ENCODE peak calls at places on chromosomes 2 and 18, in six cellular contexts. S is naive thymus-derived CD4-positive, alpha-beta T cell; E is left ventricle myocardium inferior; O is CD4-positive, alpha-beta T cell; B is stomach; D is BE2C. C is an unnamed sample. For H3K27me3, the result is how much of the 10 kb centered on the place peaks cover.

GRCh38 chr18:220708-221107 is 47.1 kb downstream of the THOC1 start:
- DNase-seq in O (no peak), E (no peak), D (no peak), S (no peak), B (no peak), C (no peak)

GRCh38 chr2:468631-469310 is 180.9 kb upstream of the ALKAL2 start:
- DNase-seq in B (no peak), D (no peak), O (no peak), E (no peak), S (no peak), C (no peak)

GRCh38 chr2:180219471-180219870 is 212.4 kb upstream of the CWC22 start:
- DNase-seq in S (no peak), B (no peak), E (no peak), D (no peak), O (no peak), C (no peak)

GRCh38 chr2:8432712-8433336 is 249.0 kb upstream of the ID2 start:
- DNase-seq in S (no peak), O (no peak), B (no peak), D (no peak), E (no peak), C (no peak)

GRCh38 chr2:7014201-7014640 is 97.0 kb downstream of the RNF144A start:
- DNase-seq in E (no peak), D (peak), S (peak), B (no peak), O (no peak), C (no peak)

GRCh38 chr2:124542932-124543640 is 518.0 kb downstream of the CNTNAP5 start:
- DNase-seq in E (peak), D (no peak), B (no peak), S (no peak), O (no peak), C (no peak)

GRCh38 chr2:864501-865106 is 86.0 kb upstream of the SNTG2 start:
- DNase-seq in O (peak), D (no peak), E (no peak), B (peak), S (no peak), C (no peak)

GRCh38 chr2:48601349-48601748 is 16.3 kb upstream of the GTF2A1L start:
- DNase-seq in D (peak), E (no peak), S (no peak), B (no peak), O (no peak), C (no peak)

GRCh38 chr2:233855345-233855744 is 1.0 kb upstream of the HJURP start:
- DNase-seq in S (no peak), B (no peak), E (no peak), O (no peak), D (no peak), C (no peak)

GRCh38 chr2:62229082-62229620 is 33.2 kb downstream of the B3GNT2 start:
- DNase-seq in B (no peak), O (no peak), D (no peak), S (no peak), E (no peak), C (no peak)

GRCh38 chr2:7572460-7572859 is 655.2 kb downstream of the RNF144A start:
- DNase-seq in D (no peak), O (no peak), E (no peak), S (peak), B (no peak), C (no peak)

GRCh38 chr18:40470753-40471152 is 1484.3 kb upstream of the PIK3C3 start:
- DNase-seq in B (no peak), D (no peak), S (no peak), E (no peak), O (no peak), C (no peak)

GRCh38 chr2:100875516-100876230 is 55.7 kb downstream of the NPAS2 start:
- DNase-seq in E (no peak), B (peak), D (no peak), S (peak), O (no peak), C (no peak)

GRCh38 chr2:102013200-102014040 is 21.7 kb downstream of the IL1R2 start:
- DNase-seq in E (no peak), D (no peak), B (no peak), O (no peak), S (no peak), C (no peak)

GRCh38 chr18:74632088-74632679 is 34.5 kb downstream of the ZNF407 start:
- DNase-seq in B (no peak), S (no peak), O (no peak), E (no peak), D (no peak), C (no peak)

GRCh38 chr18:48833701-48834394 is 116.9 kb downstream of the SMAD7 start:
- DNase-seq in D (no peak), S (peak), O (peak), E (no peak), B (peak), C (peak)

GRCh38 chr2:102461188-102461587 is 11.8 kb upstream of the SLC9A4 start:
- DNase-seq in E (no peak), D (no peak), S (no peak), B (no peak), O (no peak), C (no peak)

GRCh38 chr2:151302879-151303278 is 13.4 kb upstream of the NMI start:
- DNase-seq in D (no peak), S (no peak), O (no peak), E (no peak), B (no peak), C (no peak)

GRCh38 chr2:23617167-23617787 is 232.3 kb downstream of the KLHL29 start:
- DNase-seq in O (no peak), S (no peak), D (peak), B (no peak), E (peak), C (no peak)

GRCh38 chr2:127097471-127097765 is 9.5 kb downstream of the BIN1 start:
- DNase-seq in E (no peak), S (no peak), B (no peak), D (no peak), O (no peak), C (no peak)

GRCh38 chr2:33215299-33215698 is 261.1 kb upstream of the RASGRP3 start:
- DNase-seq in B (no peak), E (peak), D (no peak), S (no peak), O (no peak), C (no peak)

GRCh38 chr18:13313006-13313661 is 94.6 kb downstream of the LDLRAD4 start:
- DNase-seq in D (no peak), O (peak), B (peak), E (no peak), S (peak), C (no peak)

GRCh38 chr2:121575800-121576199 is 45.1 kb downstream of the RNU4ATAC start:
- DNase-seq in O (no peak), B (no peak), S (no peak), D (no peak), E (no peak), C (no peak)

GRCh38 chr2:120231974-120232635 is 8.9 kb upstream of the TMEM185B start:
- DNase-seq in E (no peak), D (no peak), S (peak), O (peak), B (peak), C (peak)

GRCh38 chr2:132415256-132416079 is 1.1 kb upstream of the GPR39 start:
- DNase-seq in O (no peak), B (no peak), S (no peak), D (no peak), E (no peak), C (no peak)

GRCh38 chr2:68403199-68403644 is 38.1 kb downstream of the PLEK start:
- DNase-seq in S (no peak), D (no peak), B (no peak), O (no peak), E (no peak), C (no peak)

GRCh38 chr2:112706170-112706664 is 14.6 kb upstream of the NT5DC4 start:
- DNase-seq in S (no peak), O (no peak), E (no peak), D (no peak), B (no peak), C (no peak)

GRCh38 chr2:19575618-19576017 is 217.2 kb upstream of the OSR1 start:
- DNase-seq in D (no peak), S (no peak), B (no peak), O (no peak), E (no peak), C (no peak)

GRCh38 chr2:240957656-240958365 is 40.6 kb upstream of the SNED1 start:
- DNase-seq in E (no peak), D (peak), S (no peak), B (peak), O (no peak), C (peak)

GRCh38 chr2:63049291-63050185 is 1.1 kb upstream of the OTX1 start:
- DNase-seq in D (no peak), B (no peak), E (no peak), S (no peak), O (no peak), C (no peak)

GRCh38 chr2:117351396-117351795 is 463.1 kb upstream of the DDX18 start:
- DNase-seq in E (no peak), D (no peak), S (no peak), O (no peak), B (no peak), C (no peak)

GRCh38 chr2:117349687-117350086 is 464.8 kb upstream of the DDX18 start:
- DNase-seq in S (no peak), O (no peak), D (no peak), E (no peak), B (no peak), C (no peak)
- H3K27me3 ChIP-seq in S (under half), O (under half), D (under half), E (under half), B (under half), C (under half)

GRCh38 chr2:239379641-239380170 is 21.1 kb downstream of the HDAC4 start:
- DNase-seq in B (no peak), O (peak), E (no peak), S (no peak), D (no peak), C (peak)
- H3K27me3 ChIP-seq in B (under half), O (under half), E (under half), S (under half), D (under half), C (under half)

DNA sequence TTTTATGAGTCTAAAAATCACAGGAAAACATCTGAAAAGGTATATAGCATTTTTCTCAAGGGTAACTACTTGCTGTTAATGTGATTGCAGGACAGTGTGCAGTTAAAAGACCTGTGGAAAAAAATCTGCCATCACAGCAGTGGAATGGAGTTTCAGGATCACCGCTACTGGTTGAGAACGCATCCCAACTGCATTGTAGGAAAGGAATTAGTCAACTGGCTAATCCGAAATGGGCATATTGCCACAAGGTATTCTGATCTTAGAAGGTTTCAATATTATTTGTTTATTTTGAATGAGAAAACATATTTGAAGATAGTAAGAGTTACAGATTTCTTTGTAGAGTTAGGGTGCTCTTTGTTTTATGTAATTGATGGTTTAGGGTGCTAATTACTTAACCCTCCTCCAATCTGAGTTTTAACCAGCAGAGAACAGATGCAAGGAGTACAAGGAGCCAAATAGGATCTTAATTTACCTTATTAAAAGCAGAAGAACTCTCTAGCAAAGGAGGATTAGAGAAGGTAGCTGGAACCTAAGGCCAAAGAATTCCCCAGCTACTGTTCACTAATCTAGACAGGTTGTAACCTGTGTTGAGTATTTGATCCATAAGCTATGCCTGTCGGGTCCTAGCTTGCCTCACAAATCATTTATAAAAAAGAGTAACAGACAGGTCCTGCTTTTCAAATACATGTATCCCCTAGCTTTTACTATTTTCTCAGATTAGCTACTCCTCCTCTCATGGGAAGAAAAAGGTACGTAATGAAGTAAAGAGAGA is 35.0 kb downstream of the PIKFYVE start:
- DNase-seq in B (no peak), O (no peak), E (no peak), D (no peak), S (no peak), C (no peak)
- H3K27me3 ChIP-seq in B (under half), O (under half), E (under half), D (under half), S (under half), C (under half)

DNA sequence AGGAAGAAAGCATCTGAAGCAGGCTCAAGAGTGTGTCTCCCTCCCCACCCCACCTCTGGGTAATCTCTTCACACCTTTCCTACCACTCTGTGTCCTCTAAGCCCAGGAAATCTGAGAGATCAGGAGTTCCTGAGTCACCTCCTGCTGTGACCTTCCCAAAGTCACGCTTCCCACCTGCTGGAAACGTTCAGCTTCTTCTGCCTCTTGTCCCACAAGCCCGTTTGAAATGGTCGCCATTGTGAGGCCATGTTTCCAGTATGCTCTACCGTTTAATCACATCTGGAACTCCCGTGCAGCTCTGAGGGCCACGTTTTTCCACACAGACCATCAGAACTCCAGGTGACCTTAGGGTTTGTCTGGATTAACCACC is 25.9 kb downstream of the GREB1 start:
- DNase-seq in S (no peak), E (no peak), O (no peak), B (no peak), D (no peak), C (no peak)
- H3K27me3 ChIP-seq in S (under half), E (under half), O (under half), B (under half), D (under half), C (under half)

GRCh38 chr2:199461455-199462166 is 3.9 kb upstream of the SATB2 start:
- DNase-seq in D (no peak), S (no peak), E (no peak), B (no peak), O (no peak), C (no peak)

GRCh38 chr2:199464614-199465352 is 7.0 kb upstream of the SATB2 start:
- DNase-seq in B (no peak), O (no peak), D (no peak), S (no peak), E (no peak), C (no peak)

GRCh38 chr2:199463708-199464613 is 6.2 kb upstream of the SATB2 start:
- DNase-seq in S (no peak), E (no peak), B (no peak), O (no peak), D (no peak), C (no peak)

GRCh38 chr2:199462167-199462976 is 4.6 kb upstream of the SATB2 start:
- DNase-seq in E (no peak), S (no peak), D (no peak), B (no peak), O (no peak), C (no peak)

GRCh38 chr2:199463000-199463692 is 5.4 kb upstream of the SATB2 start:
- DNase-seq in S (no peak), O (no peak), D (peak), B (peak), E (peak), C (no peak)
- H3K27me3 ChIP-seq in S (half or more), O (half or more), D (half or more), B (half or more), E (half or more), C (half or more)

GRCh38 chr2:86791574-86791973 is 861 bp upstream of the CD8A start:
- DNase-seq in B (no peak), S (no peak), D (no peak), E (no peak), O (no peak), C (no peak)
- H3K27me3 ChIP-seq in B (half or more), S (under half), D (under half), E (half or more), O (half or more), C (under half)

DNA sequence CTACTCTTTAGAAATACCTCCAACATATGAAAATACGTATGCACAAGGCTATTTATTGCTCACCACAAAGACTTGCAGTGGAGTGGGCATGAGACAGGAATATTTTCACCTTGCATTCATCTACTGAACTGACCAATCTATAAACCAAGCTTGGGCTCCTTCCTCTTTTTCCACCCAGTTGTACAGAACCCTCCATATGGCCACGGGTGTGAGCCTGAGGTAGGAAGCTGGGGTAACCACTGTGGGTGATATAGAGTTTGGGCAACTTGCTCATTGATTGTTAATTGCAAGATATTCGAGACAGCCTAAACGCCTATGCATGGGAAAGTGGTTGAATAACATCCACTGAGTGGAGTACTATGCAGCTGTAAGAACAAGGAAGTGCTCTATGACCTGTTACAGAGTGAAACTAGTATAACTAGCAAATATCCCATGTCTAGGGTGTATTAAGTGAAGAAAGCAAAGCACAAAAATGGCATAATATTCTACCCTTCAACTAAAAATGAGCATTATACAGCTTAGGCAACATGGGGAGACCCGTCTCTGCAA is 7.3 kb upstream of the VAPA start:
- DNase-seq in O (no peak), E (no peak), S (no peak), B (no peak), D (no peak), C (no peak)
- H3K27me3 ChIP-seq in O (under half), E (under half), S (under half), B (under half), D (under half), C (under half)

DNA sequence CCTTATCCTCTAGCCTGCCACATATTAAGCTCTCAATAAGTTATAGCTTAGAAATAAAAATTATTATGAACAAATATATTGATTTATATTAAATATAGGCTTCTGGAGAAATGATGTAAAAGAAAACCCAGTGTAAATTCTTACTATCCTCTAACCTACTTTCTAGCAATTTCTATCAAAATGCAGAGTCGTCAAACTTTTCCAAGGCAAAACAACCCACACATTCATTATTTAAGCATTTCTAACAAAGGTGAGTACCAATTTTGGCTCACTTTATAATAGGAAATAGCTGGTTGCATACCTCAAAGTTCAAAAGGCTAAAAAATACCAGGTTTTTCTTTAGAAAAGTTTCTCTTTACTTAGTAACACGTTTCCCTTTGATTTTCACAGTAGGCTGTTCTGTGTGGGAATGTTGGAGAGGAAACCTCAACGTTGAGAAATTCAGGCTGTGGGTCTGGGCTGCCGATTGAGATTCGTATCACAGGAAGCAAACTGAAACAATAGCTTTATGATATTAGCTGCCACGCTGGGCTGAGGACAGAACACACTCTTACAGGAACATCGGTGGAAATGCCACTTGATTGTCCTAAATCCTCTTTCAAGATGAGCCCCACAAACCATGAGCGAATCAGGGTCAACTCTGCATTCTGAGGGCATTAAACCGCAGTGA is 53.0 kb downstream of the EPAS1 start:
- DNase-seq in S (no peak), B (no peak), O (no peak), E (no peak), D (no peak), C (no peak)
- H3K27me3 ChIP-seq in S (under half), B (under half), O (under half), E (under half), D (under half), C (under half)

GRCh38 chr2:170717599-170717963 is 2.4 kb downstream of the SP5 start:
- DNase-seq in D (no peak), E (no peak), S (no peak), O (no peak), B (no peak), C (no peak)
- H3K27me3 ChIP-seq in D (half or more), E (half or more), S (under half), O (half or more), B (half or more), C (under half)

GRCh38 chr2:172087191-172087779 is 2.0 kb downstream of the DLX1 start:
- DNase-seq in E (no peak), B (no peak), O (no peak), S (no peak), D (no peak), C (no peak)
- H3K27me3 ChIP-seq in E (half or more), B (half or more), O (half or more), S (half or more), D (half or more), C (under half)